ENCODE peak calls at places on chromosomes 7 and 10, in six cellular contexts. One of them, this sample, is unnamed.

GRCh38 chr7:1928555-1929348 is 258.7 kb downstream of the ELFN1 start:
- DNase-seq in neuronal stem cell: no peak
- DNase-seq in H9: no peak
- DNase-seq in IMR-90: no peak
- DNase-seq in H1: no peak
- DNase-seq in mesenchymal stem cell: no peak
- DNase-seq in this sample: no peak

GRCh38 chr7:5139998-5140397 is 50.0 kb upstream of the WIPI2 start:
- DNase-seq in neuronal stem cell: peak
- DNase-seq in H9: peak
- DNase-seq in IMR-90: peak
- DNase-seq in H1: peak
- DNase-seq in mesenchymal stem cell: peak
- DNase-seq in this sample: peak

GRCh38 chr7:2072798-2073197 is 159.9 kb downstream of the MAD1L1 start:
- DNase-seq in neuronal stem cell: no peak
- DNase-seq in H9: no peak
- DNase-seq in IMR-90: no peak
- DNase-seq in H1: no peak
- DNase-seq in mesenchymal stem cell: no peak
- DNase-seq in this sample: no peak

GRCh38 chr10:58070964-58071363 is 196.7 kb downstream of the IPMK start:
- DNase-seq in neuronal stem cell: no peak
- DNase-seq in H9: no peak
- DNase-seq in IMR-90: no peak
- DNase-seq in H1: no peak
- DNase-seq in mesenchymal stem cell: no peak
- DNase-seq in this sample: no peak

GRCh38 chr7:2195403-2196246 is 37.1 kb downstream of the MAD1L1 start:
- DNase-seq in neuronal stem cell: no peak
- DNase-seq in H9: no peak
- DNase-seq in IMR-90: no peak
- DNase-seq in H1: no peak
- DNase-seq in mesenchymal stem cell: no peak
- DNase-seq in this sample: no peak

GRCh38 chr10:132307823-132308587 is at the start of gene STK32C:
- DNase-seq in neuronal stem cell: peak
- DNase-seq in H9: peak
- DNase-seq in IMR-90: peak
- DNase-seq in H1: peak
- DNase-seq in mesenchymal stem cell: peak
- DNase-seq in this sample: peak

GRCh38 chr10:19654576-19654975 is 161.7 kb upstream of the PLXDC2 start:
- DNase-seq in neuronal stem cell: no peak
- DNase-seq in H9: no peak
- DNase-seq in IMR-90: peak
- DNase-seq in H1: no peak
- DNase-seq in mesenchymal stem cell: peak
- DNase-seq in this sample: no peak

GRCh38 chr10:30219977-30220751 is 128.9 kb downstream of the MTPAP start:
- DNase-seq in neuronal stem cell: no peak
- DNase-seq in H9: no peak
- DNase-seq in IMR-90: peak
- DNase-seq in H1: no peak
- DNase-seq in mesenchymal stem cell: no peak
- DNase-seq in this sample: no peak

GRCh38 chr7:90599038-90599437 is 2.9 kb downstream of the CDK14 start:
- DNase-seq in neuronal stem cell: no peak
- DNase-seq in H9: no peak
- DNase-seq in IMR-90: peak
- DNase-seq in H1: no peak
- DNase-seq in mesenchymal stem cell: peak
- DNase-seq in this sample: no peak

GRCh38 chr7:114263219-114263618 is 151.4 kb upstream of the FOXP2 start:
- DNase-seq in neuronal stem cell: no peak
- DNase-seq in H9: no peak
- DNase-seq in IMR-90: no peak
- DNase-seq in H1: no peak
- DNase-seq in mesenchymal stem cell: no peak
- DNase-seq in this sample: no peak

GRCh38 chr7:36280840-36281812 is 108.5 kb upstream of the ANLN start:
- DNase-seq in neuronal stem cell: no peak
- DNase-seq in H9: peak
- DNase-seq in IMR-90: peak
- DNase-seq in H1: no peak
- DNase-seq in mesenchymal stem cell: peak
- DNase-seq in this sample: peak

GRCh38 chr7:1290262-1291039 is 57.8 kb downstream of the UNCX start:
- DNase-seq in neuronal stem cell: no peak
- DNase-seq in H9: peak
- DNase-seq in IMR-90: no peak
- DNase-seq in H1: peak
- DNase-seq in mesenchymal stem cell: peak
- DNase-seq in this sample: peak

GRCh38 chr10:43214956-43215561 is 51.8 kb downstream of the RASGEF1A start:
- DNase-seq in neuronal stem cell: no peak
- DNase-seq in H9: no peak
- DNase-seq in IMR-90: no peak
- DNase-seq in H1: no peak
- DNase-seq in mesenchymal stem cell: no peak
- DNase-seq in this sample: no peak

GRCh38 chr10:89164080-89164479 is 43.0 kb downstream of the CH25H start:
- DNase-seq in neuronal stem cell: no peak
- DNase-seq in H9: no peak
- DNase-seq in IMR-90: no peak
- DNase-seq in H1: no peak
- DNase-seq in mesenchymal stem cell: no peak
- DNase-seq in this sample: no peak

GRCh38 chr7:50739744-50740455 is 42.8 kb downstream of the GRB10 start:
- DNase-seq in neuronal stem cell: no peak
- DNase-seq in H9: no peak
- DNase-seq in IMR-90: no peak
- DNase-seq in H1: no peak
- DNase-seq in mesenchymal stem cell: no peak
- DNase-seq in this sample: peak

GRCh38 chr7:116522247-116522646 is 2.6 kb upstream of the CAV1 start:
- DNase-seq in neuronal stem cell: no peak
- DNase-seq in H9: no peak
- DNase-seq in IMR-90: peak
- DNase-seq in H1: no peak
- DNase-seq in mesenchymal stem cell: peak
- DNase-seq in this sample: peak

GRCh38 chr10:43594944-43595589 is 11.2 kb upstream of the ZNF485 start:
- DNase-seq in neuronal stem cell: no peak
- DNase-seq in H9: no peak
- DNase-seq in IMR-90: peak
- DNase-seq in H1: no peak
- DNase-seq in mesenchymal stem cell: peak
- DNase-seq in this sample: no peak

GRCh38 chr10:46216836-46217748 is 69.7 kb upstream of the ANTXRL start:
- DNase-seq in neuronal stem cell: no peak
- DNase-seq in H9: peak
- DNase-seq in IMR-90: no peak
- DNase-seq in H1: peak
- DNase-seq in mesenchymal stem cell: no peak
- DNase-seq in this sample: no peak

GRCh38 chr10:46216003-46216634 is 70.7 kb upstream of the ANTXRL start:
- DNase-seq in neuronal stem cell: no peak
- DNase-seq in H9: no peak
- DNase-seq in IMR-90: no peak
- DNase-seq in H1: peak
- DNase-seq in mesenchymal stem cell: no peak
- DNase-seq in this sample: no peak

GRCh38 chr10:46220187-46220586 is 66.6 kb upstream of the ANTXRL start:
- DNase-seq in neuronal stem cell: no peak
- DNase-seq in H9: peak
- DNase-seq in IMR-90: no peak
- DNase-seq in H1: no peak
- DNase-seq in mesenchymal stem cell: no peak
- DNase-seq in this sample: no peak

GRCh38 chr10:46218921-46219320 is 67.9 kb upstream of the ANTXRL start:
- DNase-seq in neuronal stem cell: no peak
- DNase-seq in H9: no peak
- DNase-seq in IMR-90: no peak
- DNase-seq in H1: no peak
- DNase-seq in mesenchymal stem cell: peak
- DNase-seq in this sample: peak

DNA sequence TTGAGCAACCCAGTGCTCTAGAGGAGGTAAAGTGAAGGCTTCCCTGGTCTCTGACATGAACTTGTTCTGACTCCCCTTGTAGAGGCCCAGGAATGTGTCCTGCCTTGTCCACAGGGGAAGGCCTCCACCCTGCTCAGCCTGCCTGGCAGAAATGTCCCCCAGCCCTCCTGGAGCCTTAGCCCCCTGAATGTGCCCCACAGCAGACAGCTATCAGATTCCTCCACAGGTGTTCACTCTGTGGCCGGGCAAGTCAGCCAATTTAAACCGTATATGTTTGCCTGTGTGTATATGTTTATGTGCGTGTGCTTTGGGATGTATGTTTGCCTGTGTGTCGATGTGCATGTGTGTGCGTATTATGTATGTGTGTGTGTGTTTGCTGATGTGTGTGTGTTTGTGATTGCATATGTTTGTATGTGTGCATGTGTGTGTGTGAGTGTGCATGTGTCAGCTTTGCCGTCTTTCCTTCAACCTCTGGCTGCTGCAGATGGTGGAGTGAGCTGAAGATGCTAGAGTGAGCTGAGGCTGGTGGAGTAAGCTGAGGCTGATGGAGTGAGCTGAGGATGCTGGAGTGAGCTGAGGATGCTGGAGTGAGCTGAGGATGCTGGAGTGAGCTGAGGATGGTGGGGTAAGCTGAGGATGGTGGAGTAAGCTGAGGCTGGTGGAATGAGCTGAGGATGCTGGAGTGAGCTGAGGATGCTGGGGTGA is 68.9 kb upstream of the ANTXRL start:
- DNase-seq in neuronal stem cell: no peak
- DNase-seq in H9: no peak
- DNase-seq in IMR-90: no peak
- DNase-seq in H1: no peak
- DNase-seq in mesenchymal stem cell: no peak
- DNase-seq in this sample: no peak
- H4K8ac ChIP-seq in neuronal stem cell: peak
- H4K8ac ChIP-seq in H9: no peak
- H4K8ac ChIP-seq in IMR-90: no peak
- H4K8ac ChIP-seq in H1: no peak
- H4K8ac ChIP-seq in mesenchymal stem cell: no peak
- H4K8ac ChIP-seq in this sample: no peak

DNA sequence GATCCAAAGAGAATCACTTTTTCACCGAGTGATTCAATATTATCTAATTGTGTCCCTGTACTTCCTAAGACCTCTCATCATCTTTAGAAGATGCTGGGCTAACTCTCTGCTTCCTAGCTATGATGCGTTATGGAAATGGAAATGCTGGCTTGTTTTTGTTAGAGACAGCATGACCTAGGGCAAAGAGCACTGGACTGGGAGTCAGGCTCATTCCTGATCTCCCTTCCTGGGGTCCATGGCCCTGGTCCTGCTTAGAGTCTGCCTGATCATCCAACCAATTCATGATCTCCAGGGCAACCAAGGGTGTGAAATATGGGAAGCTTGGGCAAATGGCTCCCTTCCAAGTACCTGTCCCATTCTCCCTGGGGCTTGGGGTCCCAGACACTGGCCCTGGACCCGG is 136.4 kb downstream of the RGS10 start:
- DNase-seq in neuronal stem cell: no peak
- DNase-seq in H9: no peak
- DNase-seq in IMR-90: no peak
- DNase-seq in H1: no peak
- DNase-seq in mesenchymal stem cell: no peak
- DNase-seq in this sample: no peak
- H3K27ac ChIP-seq in neuronal stem cell: no peak
- H3K27ac ChIP-seq in H9: no peak
- H3K27ac ChIP-seq in IMR-90: peak
- H3K27ac ChIP-seq in H1: no peak
- H3K27ac ChIP-seq in mesenchymal stem cell: no peak
- H3K27ac ChIP-seq in this sample: no peak

DNA sequence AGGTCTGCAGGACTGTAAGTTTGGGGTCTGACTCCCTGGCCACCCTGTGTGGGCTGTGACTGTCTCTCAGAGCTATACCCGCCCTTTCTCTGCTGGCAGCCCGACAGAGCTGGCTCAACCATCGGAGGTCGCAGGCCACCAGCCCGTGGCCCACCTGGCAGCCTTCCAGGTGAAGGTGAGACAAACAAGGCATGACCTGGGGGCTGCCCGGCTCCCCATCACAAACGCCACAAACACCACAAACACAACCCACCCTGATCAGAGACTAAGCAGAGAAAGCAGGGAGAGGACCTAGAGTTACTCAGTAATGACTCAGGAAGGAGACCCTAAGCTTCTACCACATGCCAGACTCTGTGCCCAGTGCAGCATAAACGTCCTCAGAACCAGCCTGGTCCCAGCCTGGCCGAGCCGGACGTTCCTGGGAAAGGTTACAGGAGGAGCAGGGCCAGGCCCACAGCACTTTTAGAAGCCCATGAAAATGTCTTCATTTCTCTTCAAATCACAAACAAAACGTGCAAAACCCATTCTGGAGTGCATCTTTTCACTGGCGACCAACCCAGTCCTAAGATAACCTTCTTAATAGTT is 66.9 kb downstream of the MKI67 start:
- DNase-seq in neuronal stem cell: no peak
- DNase-seq in H9: no peak
- DNase-seq in IMR-90: no peak
- DNase-seq in H1: no peak
- DNase-seq in mesenchymal stem cell: no peak
- DNase-seq in this sample: no peak
- H2BK15ac ChIP-seq in neuronal stem cell: no peak
- H2BK15ac ChIP-seq in H9: no peak
- H2BK15ac ChIP-seq in IMR-90: no peak
- H2BK15ac ChIP-seq in H1: no peak
- H2BK15ac ChIP-seq in mesenchymal stem cell: no peak
- H2BK15ac ChIP-seq in this sample: no peak

GRCh38 chr7:17663056-17663675 is 277.1 kb downstream of the SNX13 start:
- DNase-seq in neuronal stem cell: no peak
- DNase-seq in H9: no peak
- DNase-seq in IMR-90: peak
- DNase-seq in H1: no peak
- DNase-seq in mesenchymal stem cell: peak
- DNase-seq in this sample: peak
- H4K8ac ChIP-seq in neuronal stem cell: no peak
- H4K8ac ChIP-seq in H9: no peak
- H4K8ac ChIP-seq in IMR-90: peak
- H4K8ac ChIP-seq in H1: no peak
- H4K8ac ChIP-seq in mesenchymal stem cell: peak
- H4K8ac ChIP-seq in this sample: no peak

DNA sequence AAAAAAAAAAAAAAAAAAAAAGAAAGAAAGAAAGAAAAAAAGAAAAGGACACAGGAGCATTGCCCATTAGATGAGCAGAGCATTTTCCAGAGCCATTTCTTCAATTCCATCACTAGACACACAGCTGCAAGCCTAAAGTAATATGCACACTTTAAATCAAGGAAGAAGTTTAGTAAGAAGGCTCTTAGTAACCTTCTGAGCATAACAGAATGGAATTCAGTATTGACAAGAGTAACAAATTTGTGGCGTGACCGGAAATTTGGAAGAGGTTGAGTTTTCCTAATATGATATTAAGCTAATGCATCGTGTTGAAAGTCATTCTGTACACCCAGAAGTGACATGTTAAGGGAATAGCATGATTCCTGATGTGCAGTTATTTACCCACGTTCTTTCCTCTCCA is 35.3 kb downstream of the SMURF1 start:
- DNase-seq in neuronal stem cell: no peak
- DNase-seq in H9: no peak
- DNase-seq in IMR-90: peak
- DNase-seq in H1: no peak
- DNase-seq in mesenchymal stem cell: no peak
- DNase-seq in this sample: no peak
- H3K27ac ChIP-seq in neuronal stem cell: no peak
- H3K27ac ChIP-seq in H9: no peak
- H3K27ac ChIP-seq in IMR-90: peak
- H3K27ac ChIP-seq in H1: no peak
- H3K27ac ChIP-seq in mesenchymal stem cell: peak
- H3K27ac ChIP-seq in this sample: no peak